ENCODE peak calls at places on chromosome 1, in eight cellular contexts. H, P, B, S, Q, X, I and E are unnamed samples.

GRCh38 chr1:26289158-26290059 is 9.5 kb downstream of the SH3BGRL3 start:
- DNase-seq in P (no peak), H (no peak), X (peak; percentile 49), S (peak; percentile 50), Q (peak; percentile 65), I (no peak), B (no peak), E (no peak)

GRCh38 chr1:155329980-155330598 is 9.4 kb downstream of the RUSC1 start:
- DNase-seq in S (no peak), H (no peak), X (no peak), I (peak; percentile 53), B (no peak), Q (no peak), P (no peak), E (peak; percentile 48)

GRCh38 chr1:207420109-207420508 is 34.0 kb upstream of the CR2 start:
- DNase-seq in P (no peak), Q (no peak), I (no peak), B (no peak), X (no peak), H (no peak), S (no peak), E (no peak)

GRCh38 chr1:89987170-89987819 is 7.6 kb upstream of the ZNF326 start:
- DNase-seq in X (no peak), H (peak; percentile 60), Q (peak; percentile 86), P (peak; percentile 59), S (peak; percentile 83), B (no peak), I (peak; percentile 92), E (peak; percentile 79)

GRCh38 chr1:70140894-70141293 is 64.5 kb downstream of the LRRC40 start:
- DNase-seq in I (no peak), H (no peak), B (no peak), Q (no peak), S (no peak), X (no peak), P (no peak), E (peak; percentile 9)

GRCh38 chr1:87203890-87204289 is 124.8 kb upstream of the LMO4 start:
- DNase-seq in X (peak; percentile 5), S (no peak), P (peak; percentile 34), Q (no peak), B (no peak), H (no peak), I (peak; percentile 40), E (peak; percentile 69)

GRCh38 chr1:219446288-219446687 is 166.6 kb downstream of the ZC3H11B start:
- DNase-seq in Q (no peak), B (no peak), S (peak; percentile 1), H (no peak), X (no peak), P (no peak), I (no peak), E (no peak)

GRCh38 chr1:167627865-167628641 is 2.0 kb upstream of the RCSD1 start:
- DNase-seq in P (no peak), S (no peak), Q (no peak), B (no peak), I (peak; percentile 21), X (no peak), H (no peak), E (no peak)

GRCh38 chr1:18764362-18764761 is 95.1 kb downstream of the TAS1R2 start:
- DNase-seq in Q (no peak), B (no peak), I (no peak), P (no peak), H (no peak), X (no peak), S (no peak), E (no peak)

GRCh38 chr1:202590975-202591411 is 119.3 kb downstream of the SYT2 start:
- DNase-seq in B (no peak), I (no peak), S (no peak), Q (no peak), H (no peak), X (no peak), P (no peak), E (peak; percentile 80)

GRCh38 chr1:209041936-209042335 is 541.6 kb upstream of the CAMK1G start:
- DNase-seq in S (no peak), B (no peak), H (no peak), I (no peak), X (no peak), Q (no peak), P (no peak), E (peak; percentile 53)

GRCh38 chr1:87961992-87962391 is 633.3 kb downstream of the LMO4 start:
- DNase-seq in H (no peak), Q (no peak), B (no peak), S (no peak), P (peak; percentile 50), X (no peak), I (no peak), E (peak; percentile 81)

GRCh38 chr1:67307251-67308060 is at the start of gene IL12RB2:
- DNase-seq in P (no peak), I (peak; percentile 54), Q (no peak), H (no peak), X (peak; percentile 62), S (peak; percentile 83), B (peak; percentile 12), E (peak; percentile 19)

GRCh38 chr1:183185941-183186490 is at the start of gene LAMC2:
- DNase-seq in S (peak; percentile 87), H (peak; percentile 78), X (peak; percentile 76), P (no peak), B (no peak), I (peak; percentile 82), Q (no peak), E (peak; percentile 98)

GRCh38 chr1:96843196-96843595 is 121.6 kb downstream of the PTBP2 start:
- DNase-seq in I (no peak), P (peak; percentile 49), X (no peak), B (no peak), H (no peak), S (no peak), Q (no peak), E (no peak)